ENCODE peak calls at places on chromosome 9, in seven cellular contexts. P is fibroblast of lung, N is psoas muscle, G is foreskin fibroblast, Y is brain microvascular endothelial cell, Z is HFF-Myc, M is keratinocyte. E is an unnamed sample.
A peak's percentile ranks its signal among the peaks of the same experiment; 100 is the strongest.

GRCh38 chr9:109245300-109245897 is 75.5 kb downstream of the EPB41L4B start:
- DNase-seq in P (no peak), G (no peak), Y (no peak), M (no peak), N (no peak), Z (no peak), E (no peak)

GRCh38 chr9:127418037-127418471 is 6.1 kb upstream of the ZNF79 start:
- DNase-seq in Z (no peak), M (no peak), G (no peak), N (peak; percentile 58), Y (no peak), P (no peak), E (no peak)

GRCh38 chr9:135048758-135049284 is 38.6 kb upstream of the OLFM1 start:
- DNase-seq in P (no peak), Y (no peak), M (no peak), G (no peak), N (no peak), Z (no peak), E (no peak)

GRCh38 chr9:14243514-14244042 is 70.4 kb downstream of the NFIB start:
- DNase-seq in Y (no peak), N (no peak), M (no peak), G (no peak), P (peak; percentile 46), Z (no peak), E (no peak)

GRCh38 chr9:4050686-4051315 is 249.1 kb downstream of the GLIS3 start:
- DNase-seq in Y (no peak), N (no peak), G (no peak), Z (no peak), P (no peak), M (no peak), E (no peak)

GRCh38 chr9:15135167-15135792 is 171.7 kb downstream of the TTC39B start:
- DNase-seq in M (peak; percentile 25), Y (peak; percentile 67), P (peak; percentile 58), G (peak; percentile 71), Z (peak; percentile 80), N (no peak), E (no peak)

GRCh38 chr9:115524467-115525059 is 406.6 kb upstream of the TNC start:
- DNase-seq in M (no peak), N (no peak), Z (peak; percentile 64), G (peak; percentile 56), P (peak; percentile 73), Y (peak; percentile 71), E (no peak)

GRCh38 chr9:5453673-5454072 is 3.3 kb downstream of the CD274 start:
- DNase-seq in G (no peak), N (no peak), Z (no peak), M (no peak), Y (no peak), P (no peak), E (no peak)

GRCh38 chr9:79215819-79216218 is 355.9 kb upstream of the TLE4 start:
- DNase-seq in P (peak; percentile 48), G (no peak), Y (no peak), N (no peak), Z (no peak), M (no peak), E (no peak)

GRCh38 chr9:38651400-38652042 is 31.1 kb upstream of the ANKRD18A start:
- DNase-seq in P (no peak), G (no peak), N (no peak), Z (no peak), M (no peak), Y (no peak), E (no peak)

GRCh38 chr9:81560851-81561732 is 128.3 kb downstream of the TLE1 start:
- DNase-seq in N (no peak), M (no peak), G (no peak), P (peak; percentile 84), Z (no peak), Y (no peak), E (no peak)

GRCh38 chr9:112532427-112532826 is 45.8 kb downstream of the KIAA1958 start:
- DNase-seq in Y (peak; percentile 61), N (no peak), G (peak; percentile 83), Z (no peak), P (peak; percentile 52), M (no peak), E (no peak)

GRCh38 chr9:125343518-125344284 is 82.1 kb downstream of the GAPVD1 start:
- DNase-seq in Y (peak; percentile 69), M (no peak), P (peak; percentile 72), Z (peak; percentile 20), N (no peak), G (peak; percentile 69), E (peak; percentile 10)

GRCh38 chr9:9846538-9846937 is 766.3 kb downstream of the PTPRD start:
- DNase-seq in Z (no peak), N (no peak), G (no peak), M (no peak), Y (no peak), P (no peak), E (no peak)

GRCh38 chr9:100700689-100701318 is 122.9 kb downstream of the CAVIN4 start:
- DNase-seq in P (no peak), Z (no peak), M (no peak), N (no peak), Y (no peak), G (no peak), E (no peak)

GRCh38 chr9:137550958-137551655 is 572 bp upstream of the MRPL41 start:
- DNase-seq in M (no peak), P (no peak), Z (no peak), Y (no peak), G (no peak), N (peak; percentile 90), E (no peak)

GRCh38 chr9:76472925-76473324 is 13.9 kb downstream of the GCNT1 start:
- DNase-seq in M (no peak), G (no peak), Y (no peak), Z (no peak), P (peak; percentile 25), N (no peak), E (no peak)

GRCh38 chr9:126861707-126862460 is 1.4 kb downstream of the ZBTB34 start:
- DNase-seq in Z (no peak), P (no peak), Y (no peak), G (peak; percentile 67), N (no peak), M (no peak), E (no peak)

GRCh38 chr9:16289639-16290038 is 580.8 kb downstream of the BNC2 start:
- DNase-seq in Y (no peak), N (no peak), Z (no peak), G (peak; percentile 7), P (no peak), M (no peak), E (no peak)

GRCh38 chr9:134190232-134191121 is 26.1 kb upstream of the RNU6ATAC start:
- DNase-seq in Z (no peak), N (peak; percentile 77), P (no peak), M (no peak), G (no peak), Y (no peak), E (no peak)

GRCh38 chr9:32811251-32811650 is 27.9 kb downstream of the TMEM215 start:
- DNase-seq in N (no peak), Y (no peak), P (no peak), M (no peak), Z (no peak), G (no peak), E (no peak)

GRCh38 chr9:71816782-71817549 is 48.7 kb upstream of the CEMIP2 start:
- DNase-seq in G (no peak), N (no peak), Y (no peak), Z (no peak), P (no peak), M (no peak), E (no peak)

DNA sequence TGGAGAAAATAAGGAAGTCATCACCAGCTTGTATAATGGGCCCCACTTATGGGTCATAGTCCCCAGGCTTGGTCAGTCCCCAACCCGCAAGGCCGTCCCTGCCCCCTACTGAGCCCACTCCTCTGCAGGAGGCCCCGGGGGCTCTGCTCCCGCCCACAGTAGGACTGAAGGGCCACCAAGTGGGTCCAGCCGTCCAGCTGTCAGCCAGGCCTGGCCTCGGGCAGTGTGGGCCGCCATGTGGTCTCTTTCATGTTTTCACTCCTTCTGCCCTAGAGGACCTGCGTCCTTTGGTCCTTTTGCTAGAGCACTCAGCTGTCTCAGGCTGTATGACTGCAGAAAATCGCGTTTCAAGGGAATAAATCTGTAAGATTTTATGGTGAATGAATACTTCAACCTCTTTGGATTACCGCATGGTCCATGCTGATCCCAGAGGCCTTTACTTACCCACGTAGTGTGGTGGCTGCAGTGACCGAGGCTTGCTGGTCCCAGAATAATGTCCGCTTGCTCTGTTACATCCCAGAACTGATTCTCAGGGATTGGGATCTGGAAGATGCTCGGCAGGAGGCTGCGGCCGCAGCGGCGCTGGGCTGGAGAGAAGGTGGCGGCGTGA is 105.8 kb upstream of the FAM120A start:
- DNase-seq in N (no peak), P (no peak), Y (no peak), Z (no peak), G (no peak), M (no peak), E (no peak)
- H3K4me3 ChIP-seq in N (peak overlapping the region; percentile 64), P (no peak overlapping the region), Y (peak overlapping the region; percentile 31), Z (no peak overlapping the region), G (no peak overlapping the region), M (no peak overlapping the region), E (no peak overlapping the region)

GRCh38 chr9:106111039-106111740 is 416.8 kb downstream of the TMEM38B start:
- DNase-seq in M (no peak), N (no peak), Y (no peak), P (no peak), Z (no peak), G (no peak), E (no peak)
- TF ChIP-seq CTCF in M (no peak), N (no peak), Y (no peak), P (no peak), Z (no peak), G (no peak), E (no peak)

GRCh38 chr9:73154271-73154670 is 2.6 kb downstream of the ANXA1 start:
- DNase-seq in Y (no peak), Z (no peak), M (no peak), N (no peak), P (no peak), G (no peak), E (no peak)
- H3K4me3 ChIP-seq in Y (peak overlapping the region; percentile 68), Z (peak overlapping the region; percentile 91), M (peak overlapping the region; percentile 94), N (peak overlapping the region; percentile 65), P (peak overlapping the region; percentile 79), G (peak overlapping the region; percentile 70), E (peak overlapping the region; percentile 71)

GRCh38 chr9:123107639-123108285 is 74.3 kb downstream of the GPR21 start:
- DNase-seq in N (no peak), Y (no peak), P (no peak), Z (no peak), G (no peak), M (no peak), E (no peak)

GRCh38 chr9:123105490-123105889 is 72.0 kb downstream of the GPR21 start:
- DNase-seq in M (no peak), P (no peak), Y (no peak), Z (no peak), N (no peak), G (no peak), E (no peak)

GRCh38 chr9:123108976-123109375 is 75.5 kb downstream of the GPR21 start:
- DNase-seq in Y (no peak), N (no peak), Z (no peak), M (no peak), P (no peak), G (no peak), E (no peak)

GRCh38 chr9:123102380-123103113 is 69.1 kb downstream of the GPR21 start:
- DNase-seq in Z (no peak), P (peak; percentile 17), Y (peak; percentile 12), N (no peak), G (no peak), M (no peak), E (peak; percentile 16)

DNA sequence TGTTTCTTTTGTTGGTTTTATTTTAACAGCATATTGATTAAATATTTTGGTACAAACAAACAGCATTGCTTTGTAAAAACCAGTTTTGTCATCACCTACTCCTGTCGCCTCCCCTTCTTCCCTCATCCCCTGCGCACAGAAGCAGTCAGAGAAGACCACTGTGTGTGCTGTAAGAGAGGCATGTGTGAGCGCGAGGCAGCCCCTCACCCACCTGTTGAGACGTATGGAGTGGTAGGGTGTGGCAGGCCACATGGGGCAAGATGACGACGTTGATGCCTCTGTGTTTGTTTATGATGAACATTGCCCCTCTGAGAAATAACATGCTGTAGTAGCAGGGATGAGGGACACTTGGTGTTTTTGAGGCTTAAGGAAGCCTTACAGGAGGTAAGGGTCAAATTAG is 71.3 kb downstream of the GPR21 start:
- DNase-seq in G (no peak), M (no peak), N (no peak), Z (no peak), Y (no peak), P (no peak), E (no peak)
- TF ChIP-seq CTCF in G (no peak), M (no peak), N (no peak), Z (no peak), Y (no peak), P (no peak), E (no peak)